ENCODE peak calls at places on chromosomes 11 and 22, in five cellular contexts. P is fibroblast of the aortic adventitia; I is stimulated activated CD4-positive, alpha-beta T cell treated with anti-CD3 and anti-CD28 coated beads, Interleukin-1b, Interleukin-23, amount 100 ng/mL, for 1 hour; L is heart right ventricle; J is T follicular helper cell. E is an unnamed sample.
A peak's percentile ranks its signal among the peaks of the same experiment; 100 is the strongest.

GRCh38 chr22:17264321-17265052 is 45.3 kb upstream of the ADA2 start:
- DNase-seq in P (peak; percentile 2), I (no peak), L (no peak), J (no peak), E (no peak)

GRCh38 chr11:108606495-108607160 is 13.1 kb upstream of the EXPH5 start:
- DNase-seq in P (no peak), I (no peak), L (no peak), J (no peak), E (no peak)

GRCh38 chr22:42938449-42938848 is 76.5 kb downstream of the PACSIN2 start:
- DNase-seq in P (no peak), I (no peak), L (no peak), J (no peak), E (no peak)

GRCh38 chr11:61972796-61973602 is 5.6 kb upstream of the FTH1 start:
- DNase-seq in P (peak; percentile 97), I (no peak), L (no peak), J (no peak), E (peak; percentile 87)

GRCh38 chr22:24070553-24070952 is 59.4 kb downstream of the CABIN1 start:
- DNase-seq in P (no peak), I (no peak), L (no peak), J (no peak), E (no peak)

GRCh38 chr11:2399488-2400068 is 972 bp upstream of the TSSC4 start:
- DNase-seq in P (peak; percentile 24), I (no peak), L (no peak), J (no peak), E (no peak)

GRCh38 chr22:38258895-38259294 is 13.9 kb downstream of the TMEM184B start:
- DNase-seq in P (peak; percentile 82), I (no peak), L (peak; percentile 68), J (no peak), E (no peak)

GRCh38 chr22:17695986-17696385 is 57.4 kb downstream of the BCL2L13 start:
- DNase-seq in P (no peak), I (no peak), L (no peak), J (no peak), E (no peak)

GRCh38 chr22:34902335-34902734 is 163.6 kb upstream of the ISX start:
- DNase-seq in P (no peak), I (no peak), L (no peak), J (no peak), E (no peak)

GRCh38 chr22:49838771-49839717 is 11.4 kb upstream of the BRD1 start:
- DNase-seq in P (no peak), I (peak; percentile 52), L (no peak), J (peak; percentile 87), E (no peak)

GRCh38 chr11:60891103-60891741 is 15.2 kb downstream of the PRPF19 start:
- DNase-seq in P (no peak), I (no peak), L (peak; percentile 64), J (no peak), E (no peak)

GRCh38 chr11:92843455-92843854 is 126.0 kb upstream of the MTNR1B start:
- DNase-seq in P (no peak), I (no peak), L (no peak), J (no peak), E (no peak)

GRCh38 chr11:132674161-132674560 is 858.1 kb downstream of the OPCML start:
- DNase-seq in P (no peak), I (no peak), L (no peak), J (no peak), E (no peak)